ENCODE peak calls at places on chromosomes 16 and 17, in four cellular contexts. One of them, this sample, is unnamed. For H3K27me3, the result is how much of the 10 kb centered on the place peaks cover.

GRCh38 chr17:20032636-20033035 is 23.5 kb downstream of the SPECC1 start:
- DNase-seq in fibroblast of lung: no peak
- DNase-seq in heart right ventricle: no peak
- DNase-seq in cardiac muscle cell: no peak
- DNase-seq in this sample: no peak

GRCh38 chr17:67542219-67543114 is 165.4 kb downstream of the PITPNC1 start:
- DNase-seq in fibroblast of lung: no peak
- DNase-seq in heart right ventricle: no peak
- DNase-seq in cardiac muscle cell: no peak
- DNase-seq in this sample: no peak

GRCh38 chr17:7215136-7215638 is 4.4 kb downstream of the DLG4 start:
- DNase-seq in fibroblast of lung: no peak
- DNase-seq in heart right ventricle: no peak
- DNase-seq in cardiac muscle cell: no peak
- DNase-seq in this sample: no peak

GRCh38 chr17:309361-309888 is 43.2 kb downstream of the RPH3AL start:
- DNase-seq in fibroblast of lung: no peak
- DNase-seq in heart right ventricle: no peak
- DNase-seq in cardiac muscle cell: peak
- DNase-seq in this sample: peak

GRCh38 chr16:23874613-23875294 is 39.0 kb downstream of the PRKCB start:
- DNase-seq in fibroblast of lung: peak
- DNase-seq in heart right ventricle: no peak
- DNase-seq in cardiac muscle cell: no peak
- DNase-seq in this sample: no peak

GRCh38 chr16:7303014-7303676 is 29.5 kb upstream of the RBFOX1 start:
- DNase-seq in fibroblast of lung: no peak
- DNase-seq in heart right ventricle: peak
- DNase-seq in cardiac muscle cell: peak
- DNase-seq in this sample: no peak

GRCh38 chr17:38512473-38513058 is 84.3 kb downstream of the ARHGAP23 start:
- DNase-seq in fibroblast of lung: no peak
- DNase-seq in heart right ventricle: no peak
- DNase-seq in cardiac muscle cell: no peak
- DNase-seq in this sample: no peak

GRCh38 chr17:51152766-51153209 is 571 bp upstream of the NME1 start:
- DNase-seq in fibroblast of lung: peak
- DNase-seq in heart right ventricle: no peak
- DNase-seq in cardiac muscle cell: no peak
- DNase-seq in this sample: no peak

GRCh38 chr16:49085689-49086088 is 195.9 kb downstream of the CBLN1 start:
- DNase-seq in fibroblast of lung: no peak
- DNase-seq in heart right ventricle: no peak
- DNase-seq in cardiac muscle cell: no peak
- DNase-seq in this sample: no peak

GRCh38 chr16:67198238-67198734 is 645 bp upstream of the ELMO3 start:
- DNase-seq in fibroblast of lung: peak
- DNase-seq in heart right ventricle: no peak
- DNase-seq in cardiac muscle cell: peak
- DNase-seq in this sample: no peak

GRCh38 chr16:13378151-13378550 is 476.8 kb downstream of the SHISA9 start:
- DNase-seq in fibroblast of lung: no peak
- DNase-seq in heart right ventricle: no peak
- DNase-seq in cardiac muscle cell: no peak
- DNase-seq in this sample: no peak

GRCh38 chr17:18093616-18094408 is 6.1 kb downstream of the DRG2 start:
- DNase-seq in fibroblast of lung: peak
- DNase-seq in heart right ventricle: peak
- DNase-seq in cardiac muscle cell: peak
- DNase-seq in this sample: no peak

GRCh38 chr17:11511696-11512095 is 86.6 kb upstream of the DNAH9 start:
- DNase-seq in fibroblast of lung: no peak
- DNase-seq in heart right ventricle: no peak
- DNase-seq in cardiac muscle cell: no peak
- DNase-seq in this sample: no peak

GRCh38 chr17:82006468-82007227 is 16.0 kb downstream of the CENPX start:
- DNase-seq in fibroblast of lung: peak
- DNase-seq in heart right ventricle: no peak
- DNase-seq in cardiac muscle cell: no peak
- DNase-seq in this sample: no peak

GRCh38 chr16:24538756-24539294 is 541 bp upstream of the RBBP6 start:
- DNase-seq in fibroblast of lung: no peak
- DNase-seq in heart right ventricle: no peak
- DNase-seq in cardiac muscle cell: no peak
- DNase-seq in this sample: no peak

GRCh38 chr17:45146166-45146565 is 2.1 kb upstream of the HEXIM1 start:
- DNase-seq in fibroblast of lung: no peak
- DNase-seq in heart right ventricle: no peak
- DNase-seq in cardiac muscle cell: no peak
- DNase-seq in this sample: no peak

GRCh38 chr16:6335072-6335471 is 997.6 kb upstream of the RBFOX1 start:
- DNase-seq in fibroblast of lung: no peak
- DNase-seq in heart right ventricle: no peak
- DNase-seq in cardiac muscle cell: peak
- DNase-seq in this sample: no peak

GRCh38 chr17:78131172-78132085 is 858 bp downstream of the TMC8 start:
- DNase-seq in fibroblast of lung: no peak
- DNase-seq in heart right ventricle: peak
- DNase-seq in cardiac muscle cell: no peak
- DNase-seq in this sample: peak

GRCh38 chr16:65285128-65286120 is 163.6 kb upstream of the CDH11 start:
- DNase-seq in fibroblast of lung: peak
- DNase-seq in heart right ventricle: peak
- DNase-seq in cardiac muscle cell: peak
- DNase-seq in this sample: no peak

GRCh38 chr16:3182608-3183444 is 5.2 kb upstream of the OR1F1 start:
- DNase-seq in fibroblast of lung: peak
- DNase-seq in heart right ventricle: no peak
- DNase-seq in cardiac muscle cell: peak
- DNase-seq in this sample: peak

GRCh38 chr17:16425698-16426659 is 10.6 kb downstream of the TRPV2 start:
- DNase-seq in fibroblast of lung: no peak
- DNase-seq in heart right ventricle: no peak
- DNase-seq in cardiac muscle cell: no peak
- DNase-seq in this sample: no peak

GRCh38 chr17:62790554-62790953 is 17.6 kb downstream of the MARCHF10 start:
- DNase-seq in fibroblast of lung: peak
- DNase-seq in heart right ventricle: no peak
- DNase-seq in cardiac muscle cell: no peak
- DNase-seq in this sample: no peak

GRCh38 chr17:17028059-17028877 is 14.0 kb upstream of the MPRIP start:
- DNase-seq in fibroblast of lung: peak
- DNase-seq in heart right ventricle: peak
- DNase-seq in cardiac muscle cell: no peak
- DNase-seq in this sample: no peak

GRCh38 chr16:84665843-84666242 is 17.5 kb downstream of the KLHL36 start:
- DNase-seq in fibroblast of lung: no peak
- DNase-seq in heart right ventricle: no peak
- DNase-seq in cardiac muscle cell: no peak
- DNase-seq in this sample: no peak

GRCh38 chr17:2049333-2050245 is 5.3 kb upstream of the HIC1 start:
- DNase-seq in fibroblast of lung: peak
- DNase-seq in heart right ventricle: peak
- DNase-seq in cardiac muscle cell: peak
- DNase-seq in this sample: peak

GRCh38 chr17:2050871-2051387 is 4.0 kb upstream of the HIC1 start:
- DNase-seq in fibroblast of lung: peak
- DNase-seq in heart right ventricle: no peak
- DNase-seq in cardiac muscle cell: peak
- DNase-seq in this sample: no peak

GRCh38 chr17:2053380-2054261 is 1.3 kb upstream of the HIC1 start:
- DNase-seq in fibroblast of lung: peak
- DNase-seq in heart right ventricle: peak
- DNase-seq in cardiac muscle cell: peak
- DNase-seq in this sample: peak

GRCh38 chr17:2050246-2050866 is 4.5 kb upstream of the HIC1 start:
- DNase-seq in fibroblast of lung: peak
- DNase-seq in heart right ventricle: peak
- DNase-seq in cardiac muscle cell: peak
- DNase-seq in this sample: peak

DNA sequence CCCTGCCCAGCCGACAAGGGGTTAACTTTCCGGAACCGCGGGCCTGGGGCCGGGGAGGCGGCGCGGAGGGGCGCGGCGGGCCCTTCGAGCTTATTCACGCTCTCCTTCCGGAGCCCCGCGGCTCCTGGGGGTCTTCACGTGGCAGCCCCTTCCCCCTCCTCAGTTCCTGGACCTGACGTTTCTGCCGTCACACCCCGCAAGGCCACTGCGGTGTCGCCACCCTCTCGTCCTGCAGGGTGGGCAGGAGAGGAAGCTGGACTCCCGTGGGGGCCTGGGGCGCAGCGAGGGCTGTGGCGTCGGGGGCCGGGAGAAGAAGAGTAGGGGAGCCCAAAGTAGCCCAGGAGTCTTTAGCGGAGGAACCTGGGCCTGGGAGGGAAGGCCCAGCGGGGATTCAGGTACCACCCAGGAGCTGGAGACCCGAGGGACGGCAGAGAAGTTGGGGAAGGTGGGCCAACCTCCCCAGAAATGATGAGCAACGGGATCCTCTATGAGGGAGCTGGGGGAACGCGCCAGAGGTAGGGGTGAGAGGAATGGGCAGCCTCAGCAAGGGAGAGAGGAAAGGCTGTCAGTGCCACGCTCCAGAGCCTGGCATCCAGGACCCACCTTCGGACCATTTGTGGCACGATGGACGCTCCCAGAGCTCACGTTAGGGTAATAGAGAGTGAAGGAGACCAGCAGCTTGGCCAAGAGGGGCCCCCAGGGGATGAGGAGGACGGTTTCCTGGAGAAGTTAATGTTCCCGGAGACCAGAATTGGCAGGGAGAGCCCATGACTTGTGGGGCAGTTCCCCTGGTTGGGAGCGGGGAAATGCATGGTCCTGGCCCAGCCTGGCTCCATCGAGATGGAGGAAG is 3.3 kb upstream of the HIC1 start:
- DNase-seq in fibroblast of lung: no peak
- DNase-seq in heart right ventricle: no peak
- DNase-seq in cardiac muscle cell: no peak
- DNase-seq in this sample: no peak
- H3K27me3 ChIP-seq in fibroblast of lung: under half
- H3K27me3 ChIP-seq in heart right ventricle: under half
- H3K27me3 ChIP-seq in cardiac muscle cell: half or more
- H3K27me3 ChIP-seq in this sample: under half

GRCh38 chr16:1821861-1822611 is 4.6 kb downstream of the HAGH start:
- DNase-seq in fibroblast of lung: no peak
- DNase-seq in heart right ventricle: no peak
- DNase-seq in cardiac muscle cell: no peak
- DNase-seq in this sample: no peak

GRCh38 chr16:1825381-1825863 is 1.2 kb downstream of the HAGH start:
- DNase-seq in fibroblast of lung: no peak
- DNase-seq in heart right ventricle: no peak
- DNase-seq in cardiac muscle cell: no peak
- DNase-seq in this sample: no peak

GRCh38 chr16:1825864-1826690 is 548 bp downstream of the HAGH start:
- DNase-seq in fibroblast of lung: no peak
- DNase-seq in heart right ventricle: no peak
- DNase-seq in cardiac muscle cell: peak
- DNase-seq in this sample: peak

GRCh38 chr16:1822801-1823200 is 3.8 kb downstream of the HAGH start:
- DNase-seq in fibroblast of lung: no peak
- DNase-seq in heart right ventricle: no peak
- DNase-seq in cardiac muscle cell: no peak
- DNase-seq in this sample: no peak

GRCh38 chr16:1823821-1824220 is 2.8 kb downstream of the HAGH start:
- DNase-seq in fibroblast of lung: peak
- DNase-seq in heart right ventricle: no peak
- DNase-seq in cardiac muscle cell: peak
- DNase-seq in this sample: peak
- TF ChIP-seq CTCF in fibroblast of lung: peak
- TF ChIP-seq CTCF in heart right ventricle: no peak
- TF ChIP-seq CTCF in cardiac muscle cell: peak
- TF ChIP-seq CTCF in this sample: peak

GRCh38 chr17:73011016-73011486 is 81.4 kb downstream of the SLC39A11 start:
- DNase-seq in fibroblast of lung: no peak
- DNase-seq in heart right ventricle: no peak
- DNase-seq in cardiac muscle cell: no peak
- DNase-seq in this sample: no peak
- H3K4me3 ChIP-seq in fibroblast of lung: no peak
- H3K4me3 ChIP-seq in heart right ventricle: no peak
- H3K4me3 ChIP-seq in cardiac muscle cell: no peak
- H3K4me3 ChIP-seq in this sample: no peak

GRCh38 chr17:71793550-71793949 is 327.3 kb upstream of the SOX9 start:
- DNase-seq in fibroblast of lung: no peak
- DNase-seq in heart right ventricle: no peak
- DNase-seq in cardiac muscle cell: no peak
- DNase-seq in this sample: no peak
- H3K27me3 ChIP-seq in fibroblast of lung: under half
- H3K27me3 ChIP-seq in heart right ventricle: under half
- H3K27me3 ChIP-seq in cardiac muscle cell: under half
- H3K27me3 ChIP-seq in this sample: under half

GRCh38 chr16:29664133-29664912 is 1.3 kb downstream of the SPN start:
- DNase-seq in fibroblast of lung: no peak
- DNase-seq in heart right ventricle: no peak
- DNase-seq in cardiac muscle cell: no peak
- DNase-seq in this sample: peak
- TF ChIP-seq CTCF in fibroblast of lung: no peak
- TF ChIP-seq CTCF in heart right ventricle: no peak
- TF ChIP-seq CTCF in cardiac muscle cell: no peak
- TF ChIP-seq CTCF in this sample: peak

This sample was measured in GM06990.